ENCODE peak calls at places on chromosome 16, in six cellular contexts. S is prostate gland, K is dorsolateral prefrontal cortex, Q is cardiac muscle cell, L is mammary epithelial cell, V is A549. I is an unnamed sample.

GRCh38 chr16:12458591-12459400 is 344.9 kb downstream of the CPPED1 start:
- DNase-seq in Q (no peak), V (no peak), K (no peak), S (no peak), L (no peak), I (no peak)

GRCh38 chr16:56549744-56550385 is 15.0 kb upstream of the MT4 start:
- DNase-seq in S (no peak), Q (no peak), K (no peak), V (no peak), L (peak; percentile 69), I (no peak)

GRCh38 chr16:88453621-88454314 is 688 bp downstream of the ZFPM1 start:
- DNase-seq in Q (peak; percentile 59), K (no peak), L (peak; percentile 23), S (no peak), V (no peak), I (peak; percentile 30)

GRCh38 chr16:14097182-14097951 is 26.2 kb downstream of the MRTFB start:
- DNase-seq in Q (peak; percentile 44), S (peak; percentile 80), V (no peak), L (peak; percentile 92), K (no peak), I (peak; percentile 67)

GRCh38 chr16:67341250-67341649 is 14.6 kb downstream of the LRRC36 start:
- DNase-seq in V (no peak), Q (no peak), S (no peak), K (no peak), L (no peak), I (no peak)

GRCh38 chr16:19071811-19072777 is 4.7 kb downstream of the COQ7 start:
- DNase-seq in V (peak; percentile 41), S (peak; percentile 46), L (peak; percentile 53), K (peak; percentile 45), Q (peak; percentile 56), I (peak; percentile 42)

GRCh38 chr16:47236716-47237115 is 93.0 kb upstream of the NETO2 start:
- DNase-seq in Q (no peak), K (no peak), S (no peak), L (no peak), V (no peak), I (no peak)

GRCh38 chr16:82185012-82185411 is 15.0 kb upstream of the MPHOSPH6 start:
- DNase-seq in K (no peak), Q (no peak), V (no peak), L (peak; percentile 43), S (no peak), I (no peak)

GRCh38 chr16:72921620-72922019 is 126.3 kb downstream of the ZFHX3 start:
- DNase-seq in K (peak; percentile 50), Q (no peak), L (no peak), V (no peak), S (no peak), I (no peak)

GRCh38 chr16:89798126-89798525 is 18.3 kb downstream of the FANCA start:
- DNase-seq in V (no peak), S (no peak), K (no peak), Q (no peak), L (no peak), I (no peak)

GRCh38 chr16:88705746-88706287 is 391 bp downstream of the RNF166 start:
- DNase-seq in S (no peak), V (no peak), Q (peak; percentile 65), K (no peak), L (no peak), I (no peak)

GRCh38 chr16:8863594-8864424 is 5.0 kb downstream of the CARHSP1 start:
- DNase-seq in L (no peak), K (peak; percentile 93), V (no peak), S (no peak), Q (peak; percentile 59), I (no peak)

GRCh38 chr16:57447142-57447962 is at the start of the genes CIAPIN1 and COQ9:
- DNase-seq in V (peak; percentile 89), Q (peak; percentile 96), L (peak; percentile 92), S (peak; percentile 95), K (peak; percentile 94), I (peak; percentile 93)

GRCh38 chr16:9969580-9969979 is 212.6 kb downstream of the GRIN2A start:
- DNase-seq in V (no peak), K (no peak), Q (no peak), S (no peak), L (no peak), I (no peak)

GRCh38 chr16:15653227-15653626 is 3.2 kb downstream of the NDE1 start:
- DNase-seq in S (peak; percentile 44), V (no peak), K (no peak), L (peak; percentile 80), Q (no peak), I (peak; percentile 59)

GRCh38 chr16:84924339-84925091 is 86.8 kb downstream of the ZDHHC7 start:
- DNase-seq in Q (no peak), L (no peak), V (no peak), S (no peak), K (no peak), I (no peak)

GRCh38 chr16:84926462-84926861 is 84.9 kb downstream of the ZDHHC7 start:
- DNase-seq in K (no peak), L (no peak), S (no peak), V (no peak), Q (peak; percentile 27), I (no peak)

GRCh38 chr16:84927621-84928591 is 83.4 kb downstream of the ZDHHC7 start:
- DNase-seq in S (no peak), L (no peak), K (no peak), Q (no peak), V (no peak), I (no peak)

GRCh38 chr16:84925773-84926372 is 85.5 kb downstream of the ZDHHC7 start:
- DNase-seq in V (no peak), Q (no peak), L (no peak), S (no peak), K (no peak), I (no peak)

DNA sequence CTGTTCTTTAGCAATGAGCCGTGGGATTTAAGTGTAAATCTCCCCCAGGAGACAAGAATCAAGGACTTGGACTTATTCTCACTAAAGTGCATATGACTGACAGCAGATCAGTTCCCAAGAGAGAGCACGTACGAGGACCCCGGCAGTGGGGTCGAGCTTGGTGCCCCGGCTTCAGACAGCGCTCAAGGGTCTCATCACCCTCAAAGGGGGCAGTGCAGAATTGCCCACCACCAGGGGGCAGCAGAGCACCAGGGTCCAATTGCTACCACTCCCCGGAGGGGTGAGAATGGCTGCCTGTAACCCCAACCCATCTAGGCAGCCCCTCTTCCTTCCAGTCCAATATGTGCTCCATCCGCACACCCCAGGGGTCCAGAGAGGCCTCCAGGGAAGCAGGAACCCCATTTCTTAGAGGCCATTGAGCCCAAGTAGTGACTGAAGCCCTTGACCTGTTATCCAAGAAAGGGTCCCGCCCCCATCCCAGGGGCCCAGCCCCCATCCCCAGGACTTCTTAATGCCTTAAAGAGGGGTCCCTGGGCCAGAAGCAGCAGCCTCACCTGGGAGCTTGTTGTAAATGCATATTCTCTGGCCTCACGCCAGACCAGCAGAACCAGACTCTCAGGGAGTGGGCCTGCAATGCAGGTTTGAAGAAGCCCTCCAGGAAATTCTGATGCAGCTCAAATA is 86.1 kb downstream of the ZDHHC7 start:
- DNase-seq in V (peak; percentile 60), L (no peak), Q (peak; percentile 60), K (no peak), S (peak; percentile 41), I (peak; percentile 58)
- TF ChIP-seq CTCF in V (peak; percentile 86), L (peak; percentile 81), Q (peak; percentile 84), K (peak; percentile 75), S (peak; percentile 95), I (peak; percentile 73)

GRCh38 chr16:2162676-2163118 is 7.1 kb downstream of the TRAF7 start:
- DNase-seq in S (no peak), V (no peak), K (no peak), L (no peak), Q (no peak), I (no peak)
- H3K27ac ChIP-seq in S (peak overlapping the region; percentile 68), V (no peak overlapping the region), K (no peak overlapping the region), L (peak overlapping the region; percentile 11), Q (no peak overlapping the region), I (peak overlapping the region; percentile 100)

DNA sequence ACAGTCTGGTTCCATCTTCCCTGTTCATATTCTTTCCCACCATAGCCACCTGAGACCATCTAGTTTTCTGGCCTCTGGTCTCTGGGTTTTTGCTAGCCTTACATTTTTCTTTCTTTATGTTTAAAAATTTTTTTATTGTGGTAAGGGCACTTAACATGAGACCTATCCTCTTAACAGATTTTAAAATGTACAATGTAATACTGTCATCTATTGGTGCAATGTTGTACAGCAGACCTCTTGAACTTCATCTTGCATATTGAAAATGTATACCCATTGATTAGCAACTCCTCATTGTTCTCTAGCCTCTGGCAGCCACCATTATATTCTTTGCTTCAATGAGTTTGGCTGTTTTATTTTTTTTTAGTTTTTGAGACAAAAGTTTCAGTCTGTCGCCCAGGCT is 39.2 kb downstream of the ITGAM start:
- DNase-seq in K (no peak), Q (no peak), S (no peak), L (no peak), V (no peak), I (no peak)
- TF ChIP-seq CTCF in K (no peak), Q (no peak), S (no peak), L (peak; percentile 49), V (peak; percentile 44), I (peak; percentile 24)

DNA sequence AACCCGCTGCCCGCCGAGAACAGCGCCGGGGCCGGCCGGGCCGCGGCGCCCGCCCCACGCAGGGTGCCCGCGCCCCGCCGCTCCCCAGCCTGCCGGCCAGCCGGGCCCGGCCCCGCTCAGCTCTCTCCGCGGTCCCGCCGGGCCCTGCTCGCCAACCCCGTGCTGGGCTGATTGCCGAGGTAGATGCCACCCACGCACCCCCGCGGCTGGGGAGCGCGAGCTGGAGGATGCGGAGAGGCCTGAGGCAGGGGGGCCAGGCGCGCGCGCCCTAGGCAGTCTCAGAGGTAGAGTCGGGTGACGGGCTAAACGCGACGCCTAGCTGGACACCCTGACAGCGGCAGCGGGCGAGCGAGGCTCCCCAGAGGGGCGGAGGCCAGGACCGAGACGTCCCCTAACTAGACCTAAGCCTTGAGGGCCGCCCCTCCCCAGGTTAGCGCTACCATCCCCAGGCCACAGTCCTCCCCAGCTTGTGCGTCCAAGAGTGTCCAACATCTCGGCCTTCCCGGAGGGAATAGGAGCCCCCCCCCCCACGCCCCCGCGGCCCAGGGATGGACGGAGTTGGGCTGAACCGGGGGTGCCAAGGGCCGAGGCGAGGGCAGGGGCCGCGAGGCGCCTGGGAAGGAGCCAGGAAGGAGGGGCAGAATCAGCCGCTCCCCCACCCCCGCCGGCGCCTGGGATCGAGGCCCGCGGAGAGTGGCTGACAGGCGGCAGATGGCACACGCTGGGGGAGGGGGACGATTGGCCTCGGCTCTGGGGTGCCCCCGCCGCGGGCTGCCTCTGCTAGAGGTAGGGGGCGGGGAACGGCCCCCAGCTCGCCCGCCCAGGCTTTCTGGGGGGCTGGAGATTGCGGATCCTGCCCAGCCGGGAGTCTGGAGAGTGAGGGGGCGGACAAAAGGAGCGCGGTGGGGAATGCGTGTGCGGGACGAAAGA is 2.6 kb upstream of the ZNF423 start:
- DNase-seq in S (no peak), Q (peak; percentile 74), K (no peak), V (peak; percentile 17), L (peak; percentile 12), I (peak; percentile 8)
- H3K27ac ChIP-seq in S (peak overlapping the region; percentile 85), Q (no peak overlapping the region), K (peak overlapping the region; percentile 81), V (no peak overlapping the region), L (no peak overlapping the region), I (no peak overlapping the region)

GRCh38 chr16:54126907-54127306 is 159.7 kb downstream of the IRX3 start:
- DNase-seq in K (no peak), Q (no peak), V (no peak), S (no peak), L (no peak), I (no peak)

GRCh38 chr16:54123766-54124165 is 162.8 kb downstream of the IRX3 start:
- DNase-seq in K (no peak), L (no peak), S (no peak), V (no peak), Q (no peak), I (no peak)

GRCh38 chr16:54128629-54129230 is 157.9 kb downstream of the IRX3 start:
- DNase-seq in V (no peak), S (no peak), K (no peak), Q (no peak), L (no peak), I (no peak)

GRCh38 chr16:54129810-54130209 is 156.8 kb downstream of the IRX3 start:
- DNase-seq in S (no peak), L (no peak), V (no peak), Q (no peak), K (no peak), I (no peak)

GRCh38 chr16:54125751-54126655 is 160.6 kb downstream of the IRX3 start:
- DNase-seq in L (no peak), Q (no peak), S (no peak), V (no peak), K (no peak), I (no peak)
- TF ChIP-seq CTCF in L (no peak), Q (no peak), S (no peak), V (no peak), K (no peak), I (no peak)

I was measured in RWPE1.